ENCODE peak calls at places on chromosomes 11 and 22, in seven cellular contexts. D is endothelial cell; W is ELR; X is ascending aorta; A is NCI-H1436; L is activated T-helper 1 cell treated with Interleukin-2 at 50 U/mL for 16 hours; E is naive thymus-derived CD8-positive, alpha-beta T cell. U is an unnamed sample.

GRCh38 chr11:74948546-74948897 is 369 bp downstream of the XRRA1 start:
- DNase-seq in D (no peak), L (no peak), X (no peak), A (no peak), E (no peak), W (peak), U (no peak)

GRCh38 chr11:60165946-60166345 is 16.9 kb downstream of the MS4A6A start:
- DNase-seq in L (no peak), D (no peak), E (no peak), X (no peak), A (no peak), W (peak), U (no peak)

GRCh38 chr11:67055812-67056211 is 835 bp upstream of the RHOD start:
- DNase-seq in W (no peak), D (no peak), X (no peak), L (no peak), A (no peak), E (no peak), U (no peak)

GRCh38 chr11:129460714-129461113 is 85.1 kb downstream of the BARX2 start:
- DNase-seq in X (no peak), E (no peak), A (no peak), D (no peak), W (no peak), L (no peak), U (no peak)

GRCh38 chr11:118653684-118654390 is 25.6 kb downstream of the TREH start:
- DNase-seq in E (no peak), D (no peak), W (no peak), X (peak), L (no peak), A (no peak), U (no peak)

GRCh38 chr11:67996622-67997459 is 7.1 kb downstream of the UNC93B1 start:
- DNase-seq in D (peak), X (no peak), L (no peak), W (peak), E (no peak), A (no peak), U (no peak)

GRCh38 chr22:50034126-50035081 is 21.8 kb upstream of the IL17REL start:
- DNase-seq in A (no peak), E (no peak), D (no peak), L (no peak), X (no peak), W (peak), U (no peak)

GRCh38 chr11:9596926-9597325 is 23.5 kb downstream of the WEE1 start:
- DNase-seq in D (no peak), A (no peak), L (no peak), E (no peak), W (no peak), X (no peak), U (no peak)

GRCh38 chr11:17607572-17608570 is 60.8 kb downstream of the OTOG start:
- DNase-seq in E (no peak), A (no peak), L (no peak), W (no peak), X (no peak), D (no peak), U (no peak)

GRCh38 chr22:32991353-32992115 is 66.6 kb downstream of the SYN3 start:
- DNase-seq in E (no peak), A (peak), X (peak), D (no peak), L (no peak), W (no peak), U (no peak)

GRCh38 chr22:49536571-49537131 is 291.0 kb downstream of the BRD1 start:
- DNase-seq in X (peak), W (no peak), L (no peak), A (no peak), D (peak), E (no peak), U (no peak)

GRCh38 chr11:115739121-115739520 is 234.9 kb upstream of the CADM1 start:
- DNase-seq in X (no peak), W (no peak), E (no peak), L (no peak), D (no peak), A (no peak), U (no peak)

GRCh38 chr11:32829680-32830412 is at the start of gene PRRG4:
- DNase-seq in X (no peak), L (no peak), E (no peak), D (peak), A (peak), W (peak), U (no peak)

GRCh38 chr11:117793521-117793920 is 3.5 kb downstream of the DSCAML1 start:
- DNase-seq in E (no peak), D (no peak), W (no peak), L (no peak), X (no peak), A (no peak), U (no peak)

GRCh38 chr11:45859661-45860140 is 12.4 kb downstream of the CRY2 start:
- DNase-seq in W (peak), X (peak), D (no peak), L (no peak), E (no peak), A (no peak), U (no peak)

GRCh38 chr11:9982796-9983579 is 311.0 kb downstream of the SBF2 start:
- DNase-seq in L (no peak), D (no peak), W (peak), E (no peak), A (no peak), X (no peak), U (no peak)

GRCh38 chr11:5420993-5421392 is 918 bp upstream of the OR51Q1 start:
- DNase-seq in A (no peak), L (no peak), D (no peak), E (no peak), X (no peak), W (no peak), U (no peak)

GRCh38 chr11:76551400-76551799 is 106.6 kb downstream of the EMSY start:
- DNase-seq in E (no peak), X (no peak), L (no peak), A (no peak), W (no peak), D (no peak), U (no peak)

GRCh38 chr22:16915711-16916110 is 90.5 kb upstream of the XKR3 start:
- DNase-seq in A (no peak), W (peak), E (no peak), L (no peak), X (no peak), D (no peak), U (no peak)

GRCh38 chr11:103961010-103961409 is 75.4 kb upstream of the DDI1 start:
- DNase-seq in X (no peak), A (no peak), D (no peak), E (no peak), L (no peak), W (peak), U (no peak)

GRCh38 chr11:105202844-105203548 is 63.4 kb upstream of the CARD18 start:
- DNase-seq in A (no peak), D (no peak), W (no peak), E (no peak), X (no peak), L (no peak), U (peak)

GRCh38 chr11:122319842-122320555 is 204.0 kb upstream of the BLID start:
- DNase-seq in W (no peak), E (no peak), L (no peak), A (no peak), X (no peak), D (no peak), U (no peak)